ENCODE peak calls at places on chromosomes 12 and 14, in eight cellular contexts. A is NCI-H1105; L is stimulated activated CD4-positive, alpha-beta T cell treated with anti-CD3 and anti-CD28 coated beads, Interleukin-1b, Interleukin-23, amount 100 ng/mL, for 24 hours; U is ovary; M is activated CD8-positive, alpha-beta memory T cell treated with anti-CD3 and anti-CD28 coated beads for 1 hour; T is A172; E is NCI-H1417 treated with DMSO at 0.1 percent for 48 hours; C is OCI-M1. N is an unnamed sample.

GRCh38 chr14:51614707-51615106 is 37.0 kb upstream of the FRMD6 start:
- DNase-seq in M (no peak), C (no peak), T (peak; percentile 27), E (peak; percentile 56), U (no peak), L (no peak), A (peak; percentile 60), N (no peak)

GRCh38 chr14:99427632-99428315 is 52.9 kb downstream of the SETD3 start:
- DNase-seq in E (no peak), U (no peak), A (no peak), L (no peak), C (no peak), T (no peak), M (no peak), N (no peak)

GRCh38 chr12:8642775-8643174 is 19.9 kb downstream of the MFAP5 start:
- DNase-seq in U (no peak), E (no peak), L (no peak), A (no peak), T (no peak), C (no peak), M (no peak), N (no peak)

GRCh38 chr12:107551434-107551833 is 134.2 kb upstream of the PWP1 start:
- DNase-seq in E (no peak), L (no peak), C (no peak), T (no peak), M (no peak), U (no peak), A (no peak), N (no peak)

GRCh38 chr12:116861331-116861730 is 19.9 kb downstream of the HRK start:
- DNase-seq in M (no peak), L (no peak), T (peak; percentile 48), E (no peak), C (peak; percentile 37), A (no peak), U (peak; percentile 62), N (peak; percentile 96)

GRCh38 chr12:101407054-101407437 is 526 bp downstream of the ARL1 start:
- DNase-seq in A (peak; percentile 28), T (no peak), U (no peak), C (no peak), M (no peak), E (no peak), L (no peak), N (no peak)

GRCh38 chr14:77014004-77014604 is 14.4 kb downstream of the IRF2BPL start:
- DNase-seq in M (no peak), T (no peak), U (peak; percentile 80), L (no peak), C (no peak), E (no peak), A (no peak), N (peak; percentile 29)

GRCh38 chr14:77707355-77707723 is 484 bp downstream of the ALKBH1 start:
- DNase-seq in T (peak; percentile 20), U (no peak), A (peak; percentile 36), L (no peak), C (peak; percentile 64), E (no peak), M (no peak), N (peak; percentile 81)